ENCODE peak calls at places on chromosomes 6 and 20, in four cellular contexts. I is left ventricle myocardium inferior, H is cardiac muscle cell, W is uterus. X is an unnamed sample.

GRCh38 chr6:90284745-90285481 is 11.7 kb downstream of the BACH2 start:
- DNase-seq in I (no peak), H (no peak), W (no peak), X (no peak)

GRCh38 chr20:56636701-56637100 is 7.6 kb downstream of the TFAP2C start:
- DNase-seq in I (no peak), H (no peak), W (no peak), X (no peak)

GRCh38 chr6:44221961-44222335 is 1.4 kb upstream of the SLC29A1 start:
- DNase-seq in H (no peak), W (no peak), I (no peak), X (no peak)

GRCh38 chr6:128570439-128571063 is 50.2 kb upstream of the PTPRK start:
- DNase-seq in W (no peak), I (no peak), H (no peak), X (no peak)

GRCh38 chr20:49757597-49757996 is 43.9 kb upstream of the B4GALT5 start:
- DNase-seq in H (no peak), I (no peak), W (no peak), X (no peak)

GRCh38 chr6:89044988-89045387 is 35.6 kb upstream of the PNRC1 start:
- DNase-seq in I (peak; percentile 63), W (no peak), H (no peak), X (peak; percentile 72)

GRCh38 chr6:53618219-53618618 is 47.3 kb downstream of the KLHL31 start:
- DNase-seq in W (no peak), I (no peak), H (no peak), X (no peak)

GRCh38 chr6:155444952-155445903 is 10.4 kb downstream of the NOX3 start:
- DNase-seq in W (no peak), H (no peak), I (no peak), X (no peak)

GRCh38 chr6:166441641-166442078 is 58.9 kb upstream of the MPC1 start:
- DNase-seq in W (no peak), H (no peak), I (no peak), X (no peak)

GRCh38 chr20:50234288-50234687 is 43.7 kb downstream of the CEBPB start:
- DNase-seq in W (no peak), H (no peak), I (no peak), X (no peak)

GRCh38 chr6:37131104-37131959 is 38.6 kb upstream of the PIM1 start:
- DNase-seq in W (peak; percentile 64), H (peak; percentile 37), I (peak; percentile 83), X (peak; percentile 84)

GRCh38 chr6:26103141-26103769 is 16.0 kb downstream of the HFE start:
- DNase-seq in H (no peak), I (no peak), W (no peak), X (no peak)

GRCh38 chr20:36919715-36920333 is 31.7 kb downstream of the SAMHD1 start:
- DNase-seq in I (no peak), H (peak; percentile 63), W (no peak), X (no peak)

GRCh38 chr6:26332408-26332807 is 32.6 kb upstream of the BTN3A2 start:
- DNase-seq in W (no peak), H (no peak), I (no peak), X (no peak)

GRCh38 chr6:31113861-31114539 is 600 bp upstream of the PSORS1C1 start:
- DNase-seq in I (no peak), H (peak; percentile 19), W (no peak), X (no peak)

GRCh38 chr20:10927936-10928860 is 254.4 kb upstream of the JAG1 start:
- DNase-seq in H (no peak), I (no peak), W (no peak), X (no peak)

GRCh38 chr6:3713266-3713665 is 38.2 kb downstream of the PXDC1 start:
- DNase-seq in I (no peak), W (no peak), H (no peak), X (no peak)

GRCh38 chr6:65113581-65113980 is 593.4 kb downstream of the EYS start:
- DNase-seq in H (no peak), I (no peak), W (no peak), X (no peak)

GRCh38 chr6:129590408-129591022 is 119.5 kb downstream of the ARHGAP18 start:
- DNase-seq in W (no peak), H (no peak), I (no peak), X (no peak)

GRCh38 chr6:80280258-80281010 is 174.0 kb downstream of the BCKDHB start:
- DNase-seq in I (no peak), W (no peak), H (no peak), X (no peak)

GRCh38 chr6:113015249-113015648 is 668.1 kb downstream of the RFPL4B start:
- DNase-seq in W (no peak), I (peak; percentile 14), H (no peak), X (peak; percentile 50)

GRCh38 chr6:136226027-136226673 is 24.0 kb downstream of the MTFR2 start:
- DNase-seq in W (peak; percentile 60), H (peak; percentile 67), I (peak; percentile 27), X (peak; percentile 72)

GRCh38 chr6:125094563-125094962 is 59.0 kb upstream of the TPD52L1 start:
- DNase-seq in I (no peak), W (no peak), H (no peak), X (no peak)

GRCh38 chr6:4091926-4092325 is 13.0 kb upstream of the FAM217A start:
- DNase-seq in W (no peak), I (no peak), H (no peak), X (no peak)

GRCh38 chr6:27582928-27583725 is 110.2 kb upstream of the ZNF184 start:
- DNase-seq in W (no peak), I (no peak), H (peak; percentile 19), X (no peak)

GRCh38 chr6:105432797-105433196 is 29.9 kb upstream of the PREP start:
- DNase-seq in H (no peak), W (no peak), I (no peak), X (no peak)

GRCh38 chr6:27168108-27168507 is 79.4 kb upstream of the PRSS16 start:
- DNase-seq in I (no peak), H (no peak), W (no peak), X (no peak)

GRCh38 chr6:26159417-26160273 is 72.4 kb downstream of the HFE start:
- DNase-seq in H (no peak), W (no peak), I (no peak), X (no peak)

DNA sequence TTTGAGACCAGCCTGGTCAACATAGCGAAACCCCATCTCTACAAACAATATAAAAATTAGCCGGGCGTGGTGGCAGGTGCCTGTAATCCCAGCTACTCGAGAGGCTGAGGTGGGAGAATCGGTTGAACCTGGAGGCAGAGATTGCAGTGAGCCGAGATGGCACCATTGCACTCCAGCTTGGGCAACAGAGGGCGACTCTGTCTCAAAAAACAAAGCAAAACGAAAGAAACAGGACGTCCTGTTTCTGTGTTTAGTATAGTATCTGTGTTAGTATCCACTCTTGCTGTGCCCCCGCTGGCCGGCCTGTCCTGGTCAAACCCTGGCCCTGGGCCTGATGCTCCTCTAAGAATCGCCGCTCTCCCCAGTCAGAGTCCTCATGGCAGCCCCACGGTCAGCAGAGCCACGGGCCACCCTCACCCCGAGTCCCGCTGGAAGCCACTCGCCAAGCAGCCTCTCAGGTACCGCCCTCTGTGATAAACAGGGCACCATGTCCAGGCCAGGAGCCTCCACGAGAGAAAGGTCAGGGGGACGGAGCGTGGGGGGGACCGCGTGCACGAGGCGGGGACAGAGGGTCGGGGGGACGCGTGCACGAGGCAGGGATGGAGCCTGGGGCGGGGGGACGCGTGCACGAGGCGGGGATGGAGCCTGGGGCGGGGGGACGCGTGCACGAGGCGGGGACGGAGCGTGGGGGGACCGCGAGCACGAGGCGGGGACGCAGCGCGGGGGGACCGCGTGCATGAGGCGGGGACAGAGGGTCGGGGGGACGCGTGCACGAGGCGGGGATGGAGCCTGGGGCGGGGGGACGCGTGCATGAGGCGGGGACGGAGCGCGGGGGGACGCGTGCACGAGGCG is 384.5 kb downstream of the SMOC2 start:
- DNase-seq in H (no peak), I (no peak), W (no peak), X (no peak)
- H3K27ac ChIP-seq in H (no peak overlapping the region), I (no peak overlapping the region), W (no peak overlapping the region), X (no peak overlapping the region)

DNA sequence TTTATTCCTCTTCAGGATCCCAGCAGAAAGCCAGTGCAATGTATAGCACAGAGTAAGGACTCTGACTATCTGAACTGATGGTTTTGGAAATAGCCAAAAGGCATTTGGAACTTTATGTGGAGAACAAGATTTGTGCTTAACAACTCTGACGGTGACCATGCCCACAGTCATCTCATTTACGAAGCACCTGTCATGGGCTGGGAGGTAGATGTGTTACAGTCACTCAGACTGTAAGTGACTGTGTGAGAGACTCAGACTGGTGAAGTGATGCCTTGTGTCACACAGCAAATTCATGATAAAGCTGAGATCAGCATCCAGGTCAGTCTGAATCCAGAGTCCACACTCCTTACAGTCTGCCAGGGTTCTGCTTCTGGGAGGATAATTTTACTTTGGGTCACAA is 23.9 kb upstream of the FAM83C start:
- DNase-seq in W (no peak), I (no peak), H (no peak), X (no peak)
- H3K27ac ChIP-seq in W (no peak overlapping the region), I (no peak overlapping the region), H (no peak overlapping the region), X (no peak overlapping the region)

DNA sequence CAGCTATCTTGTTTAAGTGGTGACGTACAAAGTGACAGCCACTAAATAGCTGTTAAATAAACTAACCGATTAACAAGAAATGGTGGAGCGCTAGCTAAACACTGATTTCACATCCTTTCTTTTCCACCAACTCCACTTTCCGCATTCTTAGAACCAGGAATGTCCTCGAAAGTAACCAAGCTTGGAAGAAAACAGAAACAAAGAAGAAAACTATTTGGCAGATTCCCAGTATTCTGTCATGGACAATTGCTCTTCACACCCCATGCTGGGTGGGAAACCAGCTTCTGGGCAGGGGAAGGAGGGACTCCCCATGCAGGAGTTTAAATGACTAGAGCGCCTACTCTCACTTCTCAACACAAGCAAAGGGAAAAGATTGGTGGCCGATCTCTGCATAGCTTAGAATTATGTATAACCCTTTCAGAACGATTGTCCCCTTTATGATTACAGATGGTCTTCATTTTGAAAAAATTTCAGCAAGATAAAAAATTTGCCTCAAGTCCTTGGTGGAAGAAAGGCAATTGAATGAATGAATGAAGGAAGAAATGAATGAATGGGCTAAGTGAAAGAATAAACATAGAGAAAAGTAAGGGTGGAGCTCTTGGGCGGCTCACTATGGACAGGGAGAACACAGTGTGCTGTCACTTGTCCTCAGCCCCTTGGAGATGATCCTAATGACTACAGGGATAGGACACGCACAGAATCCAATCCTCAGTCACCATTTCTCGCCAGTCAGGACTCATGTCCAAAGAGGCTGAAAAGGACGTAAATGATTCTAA is 148.7 kb upstream of the NEDD9 start:
- DNase-seq in W (no peak), I (no peak), H (no peak), X (no peak)
- H3K27ac ChIP-seq in W (no peak overlapping the region), I (peak overlapping the region; percentile 58), H (no peak overlapping the region), X (no peak overlapping the region)

GRCh38 chr20:32680544-32681174 is 6.9 kb upstream of the C20orf203 start:
- DNase-seq in H (no peak), I (no peak), W (no peak), X (no peak)
- H3K27ac ChIP-seq in H (peak overlapping the region; percentile 75), I (no peak overlapping the region), W (no peak overlapping the region), X (no peak overlapping the region)

GRCh38 chr20:32462900-32463641 is 104.9 kb downstream of the ASXL1 start:
- DNase-seq in W (no peak), I (no peak), H (no peak), X (peak; percentile 42)
- H3K27ac ChIP-seq in W (no peak overlapping the region), I (no peak overlapping the region), H (peak overlapping the region; percentile 7), X (no peak overlapping the region)

GRCh38 chr20:18224968-18225568 is 63.3 kb upstream of the ZNF133 start:
- DNase-seq in W (no peak), I (peak; percentile 34), H (peak; percentile 41), X (no peak)
- H3K27ac ChIP-seq in W (no peak overlapping the region), I (no peak overlapping the region), H (peak overlapping the region; percentile 73), X (no peak overlapping the region)

X was measured in right cardiac atrium.